ENCODE peak calls at places on chromosomes 4 and X, in ten cellular contexts. One of them, this sample, is unnamed.

GRCh38 chr4:90474484-90474883 is 347.3 kb downstream of the CCSER1 start:
- DNase-seq in skeletal muscle cell: no peak
- DNase-seq in activated CD4-positive, alpha-beta T cell treated with anti-CD3 and anti-CD28 coated beads, Interleukin-2, amount 10 ng/mL, durations not matched to agents 7 days and 5 days: no peak
- DNase-seq in iris pigment epithelial cell: no peak
- DNase-seq in NCI-H1417 treated with DMSO at 0.1 percent for 48 hours: no peak
- DNase-seq in fibroblast of pulmonary artery: no peak
- DNase-seq in left cardiac atrium: no peak
- DNase-seq in AG20443: no peak
- DNase-seq in T-helper 17 cell: no peak
- DNase-seq in pons: no peak
- DNase-seq in this sample: no peak

GRCh38 chrX:118109065-118109464 is 7.5 kb downstream of the KLHL13 start:
- DNase-seq in pons: no peak
- DNase-seq in fibroblast of pulmonary artery: no peak
- DNase-seq in left cardiac atrium: no peak
- DNase-seq in skeletal muscle cell: no peak
- DNase-seq in AG20443: no peak
- DNase-seq in T-helper 17 cell: no peak
- DNase-seq in activated CD4-positive, alpha-beta T cell treated with anti-CD3 and anti-CD28 coated beads, Interleukin-2, amount 10 ng/mL, durations not matched to agents 7 days and 5 days: no peak
- DNase-seq in NCI-H1417 treated with DMSO at 0.1 percent for 48 hours: no peak
- DNase-seq in iris pigment epithelial cell: no peak
- DNase-seq in this sample: no peak

GRCh38 chr4:22253431-22253830 is 262.4 kb downstream of the ADGRA3 start:
- DNase-seq in pons: no peak
- DNase-seq in T-helper 17 cell: no peak
- DNase-seq in activated CD4-positive, alpha-beta T cell treated with anti-CD3 and anti-CD28 coated beads, Interleukin-2, amount 10 ng/mL, durations not matched to agents 7 days and 5 days: no peak
- DNase-seq in iris pigment epithelial cell: no peak
- DNase-seq in left cardiac atrium: no peak
- DNase-seq in fibroblast of pulmonary artery: no peak
- DNase-seq in skeletal muscle cell: no peak
- DNase-seq in NCI-H1417 treated with DMSO at 0.1 percent for 48 hours: no peak
- DNase-seq in AG20443: no peak
- DNase-seq in this sample: no peak

GRCh38 chr4:27218013-27218412 is 357.4 kb downstream of the STIM2 start:
- DNase-seq in left cardiac atrium: no peak
- DNase-seq in fibroblast of pulmonary artery: no peak
- DNase-seq in AG20443: no peak
- DNase-seq in NCI-H1417 treated with DMSO at 0.1 percent for 48 hours: no peak
- DNase-seq in skeletal muscle cell: no peak
- DNase-seq in T-helper 17 cell: no peak
- DNase-seq in pons: no peak
- DNase-seq in iris pigment epithelial cell: no peak
- DNase-seq in activated CD4-positive, alpha-beta T cell treated with anti-CD3 and anti-CD28 coated beads, Interleukin-2, amount 10 ng/mL, durations not matched to agents 7 days and 5 days: no peak
- DNase-seq in this sample: no peak

GRCh38 chr4:26263165-26263564 is 57.6 kb upstream of the RBPJ start:
- DNase-seq in AG20443: no peak
- DNase-seq in T-helper 17 cell: no peak
- DNase-seq in pons: no peak
- DNase-seq in skeletal muscle cell: no peak
- DNase-seq in activated CD4-positive, alpha-beta T cell treated with anti-CD3 and anti-CD28 coated beads, Interleukin-2, amount 10 ng/mL, durations not matched to agents 7 days and 5 days: no peak
- DNase-seq in NCI-H1417 treated with DMSO at 0.1 percent for 48 hours: no peak
- DNase-seq in iris pigment epithelial cell: no peak
- DNase-seq in left cardiac atrium: no peak
- DNase-seq in fibroblast of pulmonary artery: no peak
- DNase-seq in this sample: no peak

GRCh38 chrX:107714196-107714811 is 61.3 kb downstream of the TSC22D3 start:
- DNase-seq in fibroblast of pulmonary artery: peak
- DNase-seq in left cardiac atrium: no peak
- DNase-seq in pons: no peak
- DNase-seq in activated CD4-positive, alpha-beta T cell treated with anti-CD3 and anti-CD28 coated beads, Interleukin-2, amount 10 ng/mL, durations not matched to agents 7 days and 5 days: no peak
- DNase-seq in NCI-H1417 treated with DMSO at 0.1 percent for 48 hours: no peak
- DNase-seq in iris pigment epithelial cell: peak
- DNase-seq in AG20443: no peak
- DNase-seq in T-helper 17 cell: peak
- DNase-seq in skeletal muscle cell: no peak
- DNase-seq in this sample: no peak

GRCh38 chr4:76523593-76523992 is 88.6 kb downstream of the SHROOM3 start:
- DNase-seq in fibroblast of pulmonary artery: no peak
- DNase-seq in activated CD4-positive, alpha-beta T cell treated with anti-CD3 and anti-CD28 coated beads, Interleukin-2, amount 10 ng/mL, durations not matched to agents 7 days and 5 days: no peak
- DNase-seq in pons: peak
- DNase-seq in AG20443: no peak
- DNase-seq in iris pigment epithelial cell: no peak
- DNase-seq in NCI-H1417 treated with DMSO at 0.1 percent for 48 hours: no peak
- DNase-seq in skeletal muscle cell: no peak
- DNase-seq in T-helper 17 cell: no peak
- DNase-seq in left cardiac atrium: no peak
- DNase-seq in this sample: no peak

GRCh38 chrX:120334603-120335002 is 23.3 kb upstream of the TMEM255A start:
- DNase-seq in pons: no peak
- DNase-seq in NCI-H1417 treated with DMSO at 0.1 percent for 48 hours: no peak
- DNase-seq in fibroblast of pulmonary artery: no peak
- DNase-seq in AG20443: no peak
- DNase-seq in activated CD4-positive, alpha-beta T cell treated with anti-CD3 and anti-CD28 coated beads, Interleukin-2, amount 10 ng/mL, durations not matched to agents 7 days and 5 days: no peak
- DNase-seq in iris pigment epithelial cell: no peak
- DNase-seq in T-helper 17 cell: no peak
- DNase-seq in skeletal muscle cell: no peak
- DNase-seq in left cardiac atrium: no peak
- DNase-seq in this sample: no peak

GRCh38 chr4:81030061-81030616 is 369 bp upstream of the BMP3 start:
- DNase-seq in fibroblast of pulmonary artery: no peak
- DNase-seq in skeletal muscle cell: no peak
- DNase-seq in T-helper 17 cell: no peak
- DNase-seq in AG20443: no peak
- DNase-seq in left cardiac atrium: no peak
- DNase-seq in iris pigment epithelial cell: no peak
- DNase-seq in NCI-H1417 treated with DMSO at 0.1 percent for 48 hours: no peak
- DNase-seq in activated CD4-positive, alpha-beta T cell treated with anti-CD3 and anti-CD28 coated beads, Interleukin-2, amount 10 ng/mL, durations not matched to agents 7 days and 5 days: no peak
- DNase-seq in pons: no peak
- DNase-seq in this sample: no peak

GRCh38 chr4:107719211-107719926 is 665 bp downstream of the PAPSS1 start:
- DNase-seq in activated CD4-positive, alpha-beta T cell treated with anti-CD3 and anti-CD28 coated beads, Interleukin-2, amount 10 ng/mL, durations not matched to agents 7 days and 5 days: no peak
- DNase-seq in pons: peak
- DNase-seq in left cardiac atrium: no peak
- DNase-seq in T-helper 17 cell: no peak
- DNase-seq in fibroblast of pulmonary artery: peak
- DNase-seq in AG20443: peak
- DNase-seq in skeletal muscle cell: no peak
- DNase-seq in NCI-H1417 treated with DMSO at 0.1 percent for 48 hours: no peak
- DNase-seq in iris pigment epithelial cell: peak
- DNase-seq in this sample: no peak

GRCh38 chr4:173722075-173722474 is 192.0 kb upstream of the HAND2 start:
- DNase-seq in left cardiac atrium: no peak
- DNase-seq in AG20443: no peak
- DNase-seq in T-helper 17 cell: no peak
- DNase-seq in activated CD4-positive, alpha-beta T cell treated with anti-CD3 and anti-CD28 coated beads, Interleukin-2, amount 10 ng/mL, durations not matched to agents 7 days and 5 days: no peak
- DNase-seq in skeletal muscle cell: no peak
- DNase-seq in fibroblast of pulmonary artery: no peak
- DNase-seq in pons: no peak
- DNase-seq in NCI-H1417 treated with DMSO at 0.1 percent for 48 hours: no peak
- DNase-seq in iris pigment epithelial cell: no peak
- DNase-seq in this sample: no peak

GRCh38 chr4:39233114-39233513 is 50.8 kb downstream of the WDR19 start:
- DNase-seq in pons: no peak
- DNase-seq in AG20443: no peak
- DNase-seq in T-helper 17 cell: no peak
- DNase-seq in fibroblast of pulmonary artery: no peak
- DNase-seq in iris pigment epithelial cell: no peak
- DNase-seq in skeletal muscle cell: no peak
- DNase-seq in NCI-H1417 treated with DMSO at 0.1 percent for 48 hours: no peak
- DNase-seq in activated CD4-positive, alpha-beta T cell treated with anti-CD3 and anti-CD28 coated beads, Interleukin-2, amount 10 ng/mL, durations not matched to agents 7 days and 5 days: no peak
- DNase-seq in left cardiac atrium: no peak
- DNase-seq in this sample: no peak

GRCh38 chr4:92234393-92235176 is 69.2 kb upstream of the GRID2 start:
- DNase-seq in fibroblast of pulmonary artery: peak
- DNase-seq in skeletal muscle cell: peak
- DNase-seq in AG20443: peak
- DNase-seq in activated CD4-positive, alpha-beta T cell treated with anti-CD3 and anti-CD28 coated beads, Interleukin-2, amount 10 ng/mL, durations not matched to agents 7 days and 5 days: no peak
- DNase-seq in pons: no peak
- DNase-seq in NCI-H1417 treated with DMSO at 0.1 percent for 48 hours: no peak
- DNase-seq in left cardiac atrium: no peak
- DNase-seq in iris pigment epithelial cell: peak
- DNase-seq in T-helper 17 cell: no peak
- DNase-seq in this sample: no peak

GRCh38 chr4:48949518-48950207 is 36.4 kb upstream of the CWH43 start:
- DNase-seq in NCI-H1417 treated with DMSO at 0.1 percent for 48 hours: no peak
- DNase-seq in AG20443: peak
- DNase-seq in left cardiac atrium: no peak
- DNase-seq in skeletal muscle cell: no peak
- DNase-seq in iris pigment epithelial cell: no peak
- DNase-seq in T-helper 17 cell: no peak
- DNase-seq in activated CD4-positive, alpha-beta T cell treated with anti-CD3 and anti-CD28 coated beads, Interleukin-2, amount 10 ng/mL, durations not matched to agents 7 days and 5 days: no peak
- DNase-seq in fibroblast of pulmonary artery: peak
- DNase-seq in pons: no peak
- DNase-seq in this sample: no peak

GRCh38 chr4:97150966-97151365 is 992.3 kb downstream of the STPG2 start:
- DNase-seq in skeletal muscle cell: no peak
- DNase-seq in fibroblast of pulmonary artery: no peak
- DNase-seq in iris pigment epithelial cell: no peak
- DNase-seq in left cardiac atrium: no peak
- DNase-seq in NCI-H1417 treated with DMSO at 0.1 percent for 48 hours: no peak
- DNase-seq in pons: no peak
- DNase-seq in activated CD4-positive, alpha-beta T cell treated with anti-CD3 and anti-CD28 coated beads, Interleukin-2, amount 10 ng/mL, durations not matched to agents 7 days and 5 days: no peak
- DNase-seq in T-helper 17 cell: no peak
- DNase-seq in AG20443: no peak
- DNase-seq in this sample: no peak

GRCh38 chr4:55397024-55397520 is 1.3 kb downstream of the TMEM165 start:
- DNase-seq in activated CD4-positive, alpha-beta T cell treated with anti-CD3 and anti-CD28 coated beads, Interleukin-2, amount 10 ng/mL, durations not matched to agents 7 days and 5 days: no peak
- DNase-seq in fibroblast of pulmonary artery: peak
- DNase-seq in T-helper 17 cell: no peak
- DNase-seq in iris pigment epithelial cell: no peak
- DNase-seq in AG20443: peak
- DNase-seq in left cardiac atrium: peak
- DNase-seq in pons: no peak
- DNase-seq in skeletal muscle cell: no peak
- DNase-seq in NCI-H1417 treated with DMSO at 0.1 percent for 48 hours: no peak
- DNase-seq in this sample: no peak

GRCh38 chrX:111597967-111598366 is 83.0 kb upstream of the ALG13 start:
- DNase-seq in T-helper 17 cell: no peak
- DNase-seq in skeletal muscle cell: no peak
- DNase-seq in AG20443: no peak
- DNase-seq in left cardiac atrium: no peak
- DNase-seq in activated CD4-positive, alpha-beta T cell treated with anti-CD3 and anti-CD28 coated beads, Interleukin-2, amount 10 ng/mL, durations not matched to agents 7 days and 5 days: no peak
- DNase-seq in fibroblast of pulmonary artery: no peak
- DNase-seq in iris pigment epithelial cell: no peak
- DNase-seq in NCI-H1417 treated with DMSO at 0.1 percent for 48 hours: no peak
- DNase-seq in pons: no peak
- DNase-seq in this sample: no peak

GRCh38 chr4:76365636-76366035 is 55.3 kb downstream of the CCDC158 start:
- DNase-seq in AG20443: peak
- DNase-seq in activated CD4-positive, alpha-beta T cell treated with anti-CD3 and anti-CD28 coated beads, Interleukin-2, amount 10 ng/mL, durations not matched to agents 7 days and 5 days: no peak
- DNase-seq in left cardiac atrium: no peak
- DNase-seq in iris pigment epithelial cell: no peak
- DNase-seq in T-helper 17 cell: no peak
- DNase-seq in pons: no peak
- DNase-seq in NCI-H1417 treated with DMSO at 0.1 percent for 48 hours: no peak
- DNase-seq in skeletal muscle cell: no peak
- DNase-seq in fibroblast of pulmonary artery: no peak
- DNase-seq in this sample: no peak

GRCh38 chrX:134542485-134542884 is 82.5 kb downstream of the HPRT1 start:
- DNase-seq in skeletal muscle cell: peak
- DNase-seq in fibroblast of pulmonary artery: peak
- DNase-seq in T-helper 17 cell: no peak
- DNase-seq in pons: no peak
- DNase-seq in left cardiac atrium: no peak
- DNase-seq in iris pigment epithelial cell: peak
- DNase-seq in activated CD4-positive, alpha-beta T cell treated with anti-CD3 and anti-CD28 coated beads, Interleukin-2, amount 10 ng/mL, durations not matched to agents 7 days and 5 days: no peak
- DNase-seq in AG20443: peak
- DNase-seq in NCI-H1417 treated with DMSO at 0.1 percent for 48 hours: no peak
- DNase-seq in this sample: no peak

GRCh38 chr4:113878718-113879117 is 100.7 kb downstream of the ARSJ start:
- DNase-seq in AG20443: no peak
- DNase-seq in skeletal muscle cell: peak
- DNase-seq in pons: no peak
- DNase-seq in T-helper 17 cell: no peak
- DNase-seq in fibroblast of pulmonary artery: peak
- DNase-seq in left cardiac atrium: no peak
- DNase-seq in iris pigment epithelial cell: peak
- DNase-seq in activated CD4-positive, alpha-beta T cell treated with anti-CD3 and anti-CD28 coated beads, Interleukin-2, amount 10 ng/mL, durations not matched to agents 7 days and 5 days: no peak
- DNase-seq in NCI-H1417 treated with DMSO at 0.1 percent for 48 hours: no peak
- DNase-seq in this sample: peak

GRCh38 chr4:138916763-138917162 is 98.8 kb upstream of the NOCT start:
- DNase-seq in AG20443: no peak
- DNase-seq in pons: no peak
- DNase-seq in fibroblast of pulmonary artery: no peak
- DNase-seq in skeletal muscle cell: no peak
- DNase-seq in left cardiac atrium: no peak
- DNase-seq in activated CD4-positive, alpha-beta T cell treated with anti-CD3 and anti-CD28 coated beads, Interleukin-2, amount 10 ng/mL, durations not matched to agents 7 days and 5 days: no peak
- DNase-seq in NCI-H1417 treated with DMSO at 0.1 percent for 48 hours: no peak
- DNase-seq in iris pigment epithelial cell: no peak
- DNase-seq in T-helper 17 cell: no peak
- DNase-seq in this sample: no peak

GRCh38 chr4:70734168-70734954 is 12.6 kb downstream of the RUFY3 start:
- DNase-seq in left cardiac atrium: no peak
- DNase-seq in activated CD4-positive, alpha-beta T cell treated with anti-CD3 and anti-CD28 coated beads, Interleukin-2, amount 10 ng/mL, durations not matched to agents 7 days and 5 days: peak
- DNase-seq in AG20443: peak
- DNase-seq in skeletal muscle cell: no peak
- DNase-seq in fibroblast of pulmonary artery: peak
- DNase-seq in NCI-H1417 treated with DMSO at 0.1 percent for 48 hours: no peak
- DNase-seq in iris pigment epithelial cell: peak
- DNase-seq in pons: peak
- DNase-seq in T-helper 17 cell: no peak
- DNase-seq in this sample: no peak

GRCh38 chrX:16033336-16033735 is 90.0 kb upstream of the GRPR start:
- DNase-seq in T-helper 17 cell: no peak
- DNase-seq in pons: no peak
- DNase-seq in iris pigment epithelial cell: peak
- DNase-seq in activated CD4-positive, alpha-beta T cell treated with anti-CD3 and anti-CD28 coated beads, Interleukin-2, amount 10 ng/mL, durations not matched to agents 7 days and 5 days: no peak
- DNase-seq in AG20443: peak
- DNase-seq in left cardiac atrium: no peak
- DNase-seq in NCI-H1417 treated with DMSO at 0.1 percent for 48 hours: no peak
- DNase-seq in fibroblast of pulmonary artery: peak
- DNase-seq in skeletal muscle cell: peak
- DNase-seq in this sample: no peak

GRCh38 chr4:64489628-64490027 is 80.4 kb upstream of the TECRL start:
- DNase-seq in left cardiac atrium: no peak
- DNase-seq in pons: no peak
- DNase-seq in iris pigment epithelial cell: no peak
- DNase-seq in activated CD4-positive, alpha-beta T cell treated with anti-CD3 and anti-CD28 coated beads, Interleukin-2, amount 10 ng/mL, durations not matched to agents 7 days and 5 days: no peak
- DNase-seq in AG20443: no peak
- DNase-seq in skeletal muscle cell: no peak
- DNase-seq in T-helper 17 cell: no peak
- DNase-seq in fibroblast of pulmonary artery: no peak
- DNase-seq in NCI-H1417 treated with DMSO at 0.1 percent for 48 hours: no peak
- DNase-seq in this sample: no peak

GRCh38 chr4:38663801-38664703 is at the start of gene KLF3:
- DNase-seq in iris pigment epithelial cell: peak
- DNase-seq in left cardiac atrium: peak
- DNase-seq in pons: peak
- DNase-seq in activated CD4-positive, alpha-beta T cell treated with anti-CD3 and anti-CD28 coated beads, Interleukin-2, amount 10 ng/mL, durations not matched to agents 7 days and 5 days: peak
- DNase-seq in fibroblast of pulmonary artery: peak
- DNase-seq in skeletal muscle cell: peak
- DNase-seq in AG20443: peak
- DNase-seq in T-helper 17 cell: peak
- DNase-seq in NCI-H1417 treated with DMSO at 0.1 percent for 48 hours: no peak
- DNase-seq in this sample: peak

This sample was measured in endothelial cell.